ENCODE peak calls at places on chromosomes 3 and 15, in five cellular contexts. D is DND-41, G is body of pancreas, V is IMR-90, Q is BJ. Y is an unnamed sample.

GRCh38 chr3:85313380-85313779 is 354.6 kb downstream of the CADM2 start:
- DNase-seq in V (no peak), Q (no peak), D (no peak), G (no peak), Y (no peak)

GRCh38 chr15:96365781-96366525 is 35.5 kb downstream of the NR2F2 start:
- DNase-seq in Q (no peak), V (no peak), G (no peak), D (no peak), Y (no peak)

GRCh38 chr3:53711387-53711786 is 134.8 kb downstream of the CHDH start:
- DNase-seq in D (no peak), G (no peak), Q (no peak), V (no peak), Y (no peak)

GRCh38 chr3:99473321-99473751 is 165.1 kb upstream of the COL8A1 start:
- DNase-seq in G (no peak), Q (peak), V (peak), D (no peak), Y (no peak)

GRCh38 chr15:70361891-70362290 is 264.2 kb upstream of the TLE3 start:
- DNase-seq in Q (no peak), V (no peak), G (no peak), D (no peak), Y (no peak)

GRCh38 chr3:5016218-5017161 is 37.3 kb downstream of the BHLHE40 start:
- DNase-seq in D (peak), G (peak), V (peak), Q (no peak), Y (peak)

GRCh38 chr3:14989943-14990753 is 42.8 kb downstream of the NR2C2 start:
- DNase-seq in G (no peak), D (no peak), V (no peak), Q (no peak), Y (no peak)

GRCh38 chr3:197866035-197866434 is 75.0 kb downstream of the LRCH3 start:
- DNase-seq in D (no peak), G (no peak), V (no peak), Q (no peak), Y (no peak)

GRCh38 chr3:14418670-14419250 is 16.4 kb downstream of the SLC6A6 start:
- DNase-seq in G (no peak), V (no peak), D (no peak), Q (no peak), Y (no peak)

GRCh38 chr3:86937306-86937791 is 53.6 kb downstream of the VGLL3 start:
- DNase-seq in D (no peak), Q (peak), V (peak), G (no peak), Y (no peak)

GRCh38 chr3:48347500-48347899 is 14.0 kb upstream of the SPINK8 start:
- DNase-seq in V (no peak), G (no peak), D (no peak), Q (no peak), Y (no peak)

GRCh38 chr3:21524113-21524512 is 226.9 kb downstream of the ZNF385D start:
- DNase-seq in V (no peak), D (no peak), G (no peak), Q (peak), Y (no peak)

DNA sequence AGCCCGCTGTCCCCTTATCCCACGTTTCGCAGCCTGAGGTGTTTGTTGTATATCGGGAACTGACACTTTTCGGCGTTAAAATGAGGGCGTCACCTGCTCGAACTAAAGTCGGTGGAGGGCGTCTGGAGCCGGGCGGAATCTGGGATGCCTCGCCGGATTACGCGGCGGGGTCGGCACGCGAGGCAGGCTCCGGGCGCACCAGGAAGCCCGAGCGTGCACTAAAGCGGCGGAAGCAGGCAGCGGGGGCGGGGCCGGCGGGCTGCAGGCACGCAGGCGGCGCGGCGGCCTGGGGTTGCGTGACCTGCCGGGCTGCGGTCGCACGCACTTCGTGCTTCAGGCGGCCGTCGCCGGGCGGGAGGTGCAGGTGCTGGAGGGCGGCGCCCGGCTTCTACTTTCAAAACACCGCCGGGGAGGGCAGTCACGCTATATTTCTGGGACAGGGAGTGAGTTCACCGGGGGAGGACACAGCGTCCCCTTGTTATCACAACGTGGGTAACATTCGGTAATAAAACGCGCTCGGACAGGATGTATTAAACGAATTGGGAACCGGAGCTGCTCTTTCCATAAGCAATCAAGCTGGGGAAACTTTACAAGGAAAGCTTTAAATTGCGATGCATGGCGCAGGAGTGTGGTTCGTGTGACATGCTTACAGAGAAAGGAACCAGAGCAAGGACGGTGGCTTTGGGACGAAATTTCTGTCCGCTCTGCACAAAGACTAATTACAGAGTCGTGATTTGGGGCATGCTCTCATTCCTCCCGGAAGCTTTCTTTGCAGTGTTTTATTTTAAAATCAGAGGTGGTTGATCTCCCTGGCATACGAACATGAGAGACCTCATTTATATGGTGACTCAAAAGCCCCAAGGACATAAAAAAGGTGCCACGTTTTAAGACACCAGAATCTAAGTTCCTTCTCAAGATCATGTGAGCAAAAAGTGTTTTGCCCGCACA is 9.1 kb upstream of the LEKR1 start:
- DNase-seq in Q (peak), G (peak), D (peak), V (peak), Y (peak)
- TF ChIP-seq CTCF in Q (no peak), G (no peak), D (no peak), V (peak), Y (no peak)

GRCh38 chr3:64225695-64226499 is 631 bp upstream of the PRICKLE2 start:
- DNase-seq in G (no peak), D (no peak), V (peak), Q (no peak), Y (no peak)

GRCh38 chr3:64223809-64224570 is 1.3 kb downstream of the PRICKLE2 start:
- DNase-seq in V (peak), D (no peak), Q (no peak), G (no peak), Y (no peak)

GRCh38 chr3:64221564-64222257 is 3.6 kb downstream of the PRICKLE2 start:
- DNase-seq in G (no peak), Q (no peak), D (no peak), V (no peak), Y (no peak)

GRCh38 chr3:64222501-64222900 is 2.8 kb downstream of the PRICKLE2 start:
- DNase-seq in D (no peak), G (no peak), V (no peak), Q (no peak), Y (no peak)

DNA sequence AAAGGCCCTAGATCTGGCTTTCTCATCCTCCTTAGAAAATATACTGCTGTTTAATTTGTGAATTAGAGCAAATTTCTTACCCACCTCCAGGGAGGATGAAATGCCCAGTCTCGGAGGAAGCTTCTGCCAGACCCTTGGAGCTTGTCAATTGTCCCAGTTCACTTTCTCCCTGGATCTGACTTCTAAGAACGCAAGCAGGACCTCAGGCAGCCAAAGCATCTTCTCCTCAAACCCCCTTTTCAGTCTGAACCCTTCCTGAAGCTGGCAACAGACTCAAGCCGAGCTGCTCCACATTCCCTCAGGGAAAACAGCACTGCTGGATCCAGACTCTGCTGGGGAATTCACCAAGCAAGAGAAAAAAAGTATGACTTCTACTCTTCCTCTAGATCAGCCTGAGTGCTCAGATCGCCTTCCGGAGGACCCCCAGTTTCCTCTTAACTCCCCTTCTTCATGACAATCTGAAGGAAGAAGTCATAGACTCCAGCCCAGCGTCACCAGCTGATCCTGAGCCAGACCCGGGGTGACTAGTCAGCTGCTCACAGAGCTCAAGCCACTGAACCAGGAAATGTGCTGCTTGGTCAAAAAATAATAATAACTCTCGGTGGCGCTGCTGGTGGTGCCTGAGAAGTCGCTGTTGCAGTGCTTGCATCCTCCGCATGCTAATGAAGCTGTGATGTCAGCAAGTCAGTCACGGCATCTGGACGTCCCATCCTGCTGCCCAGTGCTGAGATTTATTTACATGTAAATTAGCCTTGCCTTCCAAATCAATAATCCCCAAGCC is at the start of gene PRICKLE2:
- DNase-seq in V (peak), Q (peak), D (no peak), G (peak), Y (peak)
- TF ChIP-seq CTCF in V (peak), Q (peak), D (no peak), G (no peak), Y (no peak)

GRCh38 chr3:177802151-177802900 is 605.0 kb upstream of the TBL1XR1 start:
- DNase-seq in D (no peak), V (peak), G (no peak), Q (no peak), Y (no peak)
- TF ChIP-seq CTCF in D (no peak), V (no peak), G (no peak), Q (no peak), Y (no peak)

GRCh38 chr15:75639709-75640482 is at the start of gene IMP3:
- DNase-seq in Q (peak), G (peak), D (peak), V (peak), Y (peak)

GRCh38 chr15:75640483-75641175 is 605 bp upstream of the IMP3 start:
- DNase-seq in D (peak), V (peak), Q (no peak), G (peak), Y (peak)

GRCh38 chr15:75641603-75642002 is 1.6 kb upstream of the IMP3 start:
- DNase-seq in G (no peak), D (no peak), Q (no peak), V (no peak), Y (no peak)

GRCh38 chr15:75639191-75639708 is 774 bp downstream of the IMP3 start:
- DNase-seq in Q (no peak), V (no peak), D (no peak), G (no peak), Y (no peak)

DNA sequence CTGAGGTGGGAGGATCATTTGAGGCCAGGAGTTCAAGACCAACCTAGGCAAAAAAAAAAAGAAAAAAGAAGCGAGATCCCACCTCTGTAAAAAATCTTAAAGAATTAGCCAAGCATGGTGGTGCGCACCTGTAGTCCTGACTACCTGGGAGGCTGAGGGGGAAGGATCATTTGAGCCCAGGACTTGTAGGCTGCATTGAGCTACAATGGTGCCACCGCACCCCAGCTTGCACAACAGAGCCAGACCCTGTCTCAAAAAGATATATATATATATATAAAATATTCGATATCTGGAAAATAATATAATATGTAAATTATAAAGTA is 1.1 kb upstream of the IMP3 start:
- DNase-seq in G (no peak), Q (no peak), V (no peak), D (no peak), Y (no peak)
- TF ChIP-seq CTCF in G (no peak), Q (no peak), V (no peak), D (no peak), Y (no peak)

Y was measured in activated CD8-positive, alpha-beta T cell treated with anti-CD3 and anti-CD28 coated beads for 36 hours.